ENCODE peak calls at places on chromosomes 1 and 21, in nine cellular contexts. One of them, this sample, is unnamed.

GRCh38 chr1:45722809-45723208 is 27.6 kb downstream of the IPP start:
- DNase-seq in mammary epithelial cell: no peak
- DNase-seq in heart right ventricle: no peak
- DNase-seq in WERI-Rb-1: no peak
- DNase-seq in epithelial cell of proximal tubule: no peak
- DNase-seq in dorsolateral prefrontal cortex: no peak
- DNase-seq in ascending aorta: no peak
- DNase-seq in transverse colon: no peak
- DNase-seq in AG04449: no peak
- DNase-seq in this sample: no peak

GRCh38 chr21:45794040-45794439 is 150.5 kb downstream of the PCBP3 start:
- DNase-seq in mammary epithelial cell: no peak
- DNase-seq in heart right ventricle: no peak
- DNase-seq in WERI-Rb-1: no peak
- DNase-seq in epithelial cell of proximal tubule: peak; percentile 2
- DNase-seq in dorsolateral prefrontal cortex: no peak
- DNase-seq in ascending aorta: no peak
- DNase-seq in transverse colon: no peak
- DNase-seq in AG04449: no peak
- DNase-seq in this sample: no peak

GRCh38 chr1:203593723-203594122 is 32.9 kb upstream of the ATP2B4 start:
- DNase-seq in mammary epithelial cell: peak; percentile 62
- DNase-seq in heart right ventricle: no peak
- DNase-seq in WERI-Rb-1: peak; percentile 85
- DNase-seq in epithelial cell of proximal tubule: no peak
- DNase-seq in dorsolateral prefrontal cortex: no peak
- DNase-seq in ascending aorta: no peak
- DNase-seq in transverse colon: peak; percentile 56
- DNase-seq in AG04449: no peak
- DNase-seq in this sample: no peak

GRCh38 chr1:27785763-27786162 is 12.7 kb downstream of the STX12 start:
- DNase-seq in mammary epithelial cell: peak; percentile 55
- DNase-seq in heart right ventricle: no peak
- DNase-seq in WERI-Rb-1: no peak
- DNase-seq in epithelial cell of proximal tubule: no peak
- DNase-seq in dorsolateral prefrontal cortex: no peak
- DNase-seq in ascending aorta: no peak
- DNase-seq in transverse colon: no peak
- DNase-seq in AG04449: no peak
- DNase-seq in this sample: no peak

GRCh38 chr1:32142446-32143301 is 34.8 kb downstream of the KPNA6 start:
- DNase-seq in mammary epithelial cell: peak; percentile 44
- DNase-seq in heart right ventricle: peak; percentile 71
- DNase-seq in WERI-Rb-1: no peak
- DNase-seq in epithelial cell of proximal tubule: no peak
- DNase-seq in dorsolateral prefrontal cortex: no peak
- DNase-seq in ascending aorta: peak; percentile 66
- DNase-seq in transverse colon: peak; percentile 18
- DNase-seq in AG04449: no peak
- DNase-seq in this sample: peak; percentile 88

GRCh38 chr1:5949074-5949760 is 43.0 kb downstream of the NPHP4 start:
- DNase-seq in mammary epithelial cell: no peak
- DNase-seq in heart right ventricle: no peak
- DNase-seq in WERI-Rb-1: peak; percentile 54
- DNase-seq in epithelial cell of proximal tubule: no peak
- DNase-seq in dorsolateral prefrontal cortex: no peak
- DNase-seq in ascending aorta: peak; percentile 46
- DNase-seq in transverse colon: no peak
- DNase-seq in AG04449: no peak
- DNase-seq in this sample: no peak

GRCh38 chr1:84165566-84165965 is 21.5 kb downstream of the PRKACB start:
- DNase-seq in mammary epithelial cell: no peak
- DNase-seq in heart right ventricle: no peak
- DNase-seq in WERI-Rb-1: no peak
- DNase-seq in epithelial cell of proximal tubule: no peak
- DNase-seq in dorsolateral prefrontal cortex: no peak
- DNase-seq in ascending aorta: no peak
- DNase-seq in transverse colon: no peak
- DNase-seq in AG04449: no peak
- DNase-seq in this sample: no peak

GRCh38 chr1:19646366-19646765 is 2.3 kb downstream of the NBL1 start:
- DNase-seq in mammary epithelial cell: peak; percentile 53
- DNase-seq in heart right ventricle: no peak
- DNase-seq in WERI-Rb-1: no peak
- DNase-seq in epithelial cell of proximal tubule: no peak
- DNase-seq in dorsolateral prefrontal cortex: no peak
- DNase-seq in ascending aorta: no peak
- DNase-seq in transverse colon: peak; percentile 89
- DNase-seq in AG04449: no peak
- DNase-seq in this sample: no peak

DNA sequence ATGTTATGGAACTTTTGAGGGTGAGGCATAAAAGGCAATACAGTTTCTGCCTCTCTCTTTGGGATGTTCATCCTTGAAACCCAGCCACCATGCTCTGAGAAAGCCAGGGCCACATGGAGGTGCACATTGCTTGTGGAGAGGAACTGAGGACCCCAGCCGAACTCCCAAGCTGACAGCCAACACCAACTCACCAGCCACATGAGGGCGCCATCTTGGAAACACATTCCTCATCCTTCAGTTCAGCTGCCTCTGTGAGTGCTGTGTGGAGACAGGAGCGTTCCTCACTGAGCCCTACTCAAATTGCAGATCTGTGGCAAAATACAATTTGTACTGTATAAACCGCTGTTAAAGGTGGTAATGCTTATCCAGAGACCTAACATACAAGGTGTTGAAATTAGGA is 137.5 kb downstream of the GABPA start:
- DNase-seq in mammary epithelial cell: no peak
- DNase-seq in heart right ventricle: no peak
- DNase-seq in WERI-Rb-1: peak; percentile 25
- DNase-seq in epithelial cell of proximal tubule: no peak
- DNase-seq in dorsolateral prefrontal cortex: no peak
- DNase-seq in ascending aorta: no peak
- DNase-seq in transverse colon: no peak
- DNase-seq in AG04449: no peak
- DNase-seq in this sample: no peak
- TF ChIP-seq CTCF in mammary epithelial cell: no peak
- TF ChIP-seq CTCF in heart right ventricle: no peak
- TF ChIP-seq CTCF in WERI-Rb-1: peak; percentile 56
- TF ChIP-seq CTCF in epithelial cell of proximal tubule: peak; percentile 34
- TF ChIP-seq CTCF in dorsolateral prefrontal cortex: no peak
- TF ChIP-seq CTCF in ascending aorta: no peak
- TF ChIP-seq CTCF in transverse colon: no peak
- TF ChIP-seq CTCF in AG04449: no peak
- TF ChIP-seq CTCF in this sample: no peak

DNA sequence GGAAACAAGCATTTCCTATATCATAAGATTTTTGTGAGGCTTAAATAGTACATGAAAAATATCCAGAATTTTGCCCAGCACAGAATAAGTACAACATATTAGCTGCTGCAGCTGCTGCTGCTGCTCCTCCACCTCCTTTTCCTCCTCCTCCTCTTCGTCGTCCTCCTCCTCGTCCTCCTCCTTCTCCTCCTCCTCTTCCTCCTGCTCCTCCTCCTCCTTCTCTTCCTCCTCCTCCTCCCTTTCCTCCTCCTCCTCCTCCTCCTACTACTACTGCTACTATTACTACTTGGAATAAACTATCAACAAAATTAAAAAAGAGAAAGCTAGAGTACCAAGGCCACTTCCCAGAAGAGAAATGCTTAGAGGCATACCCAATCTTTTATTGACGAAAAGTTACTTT is 7.3 kb downstream of the DENND1B start:
- DNase-seq in mammary epithelial cell: no peak
- DNase-seq in heart right ventricle: no peak
- DNase-seq in WERI-Rb-1: no peak
- DNase-seq in epithelial cell of proximal tubule: no peak
- DNase-seq in dorsolateral prefrontal cortex: no peak
- DNase-seq in ascending aorta: no peak
- DNase-seq in transverse colon: no peak
- DNase-seq in AG04449: no peak
- DNase-seq in this sample: no peak
- TF ChIP-seq CTCF in mammary epithelial cell: no peak
- TF ChIP-seq CTCF in heart right ventricle: no peak
- TF ChIP-seq CTCF in WERI-Rb-1: no peak
- TF ChIP-seq CTCF in epithelial cell of proximal tubule: no peak
- TF ChIP-seq CTCF in dorsolateral prefrontal cortex: no peak
- TF ChIP-seq CTCF in ascending aorta: no peak
- TF ChIP-seq CTCF in transverse colon: no peak
- TF ChIP-seq CTCF in AG04449: no peak
- TF ChIP-seq CTCF in this sample: no peak

GRCh38 chr1:6988796-6989195 is 203.5 kb downstream of the CAMTA1 start:
- DNase-seq in mammary epithelial cell: no peak
- DNase-seq in heart right ventricle: no peak
- DNase-seq in WERI-Rb-1: no peak
- DNase-seq in epithelial cell of proximal tubule: no peak
- DNase-seq in dorsolateral prefrontal cortex: no peak
- DNase-seq in ascending aorta: no peak
- DNase-seq in transverse colon: no peak
- DNase-seq in AG04449: no peak
- DNase-seq in this sample: no peak

GRCh38 chr1:6986281-6986680 is 201.0 kb downstream of the CAMTA1 start:
- DNase-seq in mammary epithelial cell: no peak
- DNase-seq in heart right ventricle: no peak
- DNase-seq in WERI-Rb-1: no peak
- DNase-seq in epithelial cell of proximal tubule: no peak
- DNase-seq in dorsolateral prefrontal cortex: no peak
- DNase-seq in ascending aorta: no peak
- DNase-seq in transverse colon: no peak
- DNase-seq in AG04449: no peak
- DNase-seq in this sample: no peak

GRCh38 chr1:6985528-6986276 is 200.4 kb downstream of the CAMTA1 start:
- DNase-seq in mammary epithelial cell: no peak
- DNase-seq in heart right ventricle: no peak
- DNase-seq in WERI-Rb-1: no peak
- DNase-seq in epithelial cell of proximal tubule: no peak
- DNase-seq in dorsolateral prefrontal cortex: no peak
- DNase-seq in ascending aorta: peak; percentile 30
- DNase-seq in transverse colon: no peak
- DNase-seq in AG04449: no peak
- DNase-seq in this sample: no peak

GRCh38 chr1:6989506-6990159 is 204.4 kb downstream of the CAMTA1 start:
- DNase-seq in mammary epithelial cell: no peak
- DNase-seq in heart right ventricle: no peak
- DNase-seq in WERI-Rb-1: no peak
- DNase-seq in epithelial cell of proximal tubule: no peak
- DNase-seq in dorsolateral prefrontal cortex: no peak
- DNase-seq in ascending aorta: no peak
- DNase-seq in transverse colon: no peak
- DNase-seq in AG04449: no peak
- DNase-seq in this sample: no peak

DNA sequence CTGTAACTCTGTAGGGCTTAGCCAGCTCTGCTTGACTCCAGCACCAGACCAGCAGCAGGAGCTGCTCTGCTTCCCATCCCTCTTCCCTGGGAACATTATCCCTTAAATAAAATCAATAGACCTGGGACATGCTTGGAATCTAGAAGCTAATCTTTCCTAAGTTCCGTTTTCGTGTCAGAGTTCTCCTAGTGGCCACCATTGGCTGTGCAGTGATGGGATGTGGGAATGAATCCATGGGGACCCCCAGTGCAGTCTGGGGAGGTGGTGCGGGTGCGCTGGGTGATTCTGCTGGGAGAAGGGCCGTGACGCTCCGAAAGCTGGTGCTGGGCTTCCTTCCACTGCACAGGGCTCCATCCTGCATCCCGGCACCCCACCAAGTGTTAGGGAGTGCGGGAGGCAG is 202.7 kb downstream of the CAMTA1 start:
- DNase-seq in mammary epithelial cell: no peak
- DNase-seq in heart right ventricle: no peak
- DNase-seq in WERI-Rb-1: peak; percentile 22
- DNase-seq in epithelial cell of proximal tubule: no peak
- DNase-seq in dorsolateral prefrontal cortex: no peak
- DNase-seq in ascending aorta: peak; percentile 37
- DNase-seq in transverse colon: no peak
- DNase-seq in AG04449: no peak
- DNase-seq in this sample: no peak
- TF ChIP-seq CTCF in mammary epithelial cell: no peak
- TF ChIP-seq CTCF in heart right ventricle: no peak
- TF ChIP-seq CTCF in WERI-Rb-1: peak; percentile 48
- TF ChIP-seq CTCF in epithelial cell of proximal tubule: no peak
- TF ChIP-seq CTCF in dorsolateral prefrontal cortex: no peak
- TF ChIP-seq CTCF in ascending aorta: no peak
- TF ChIP-seq CTCF in transverse colon: no peak
- TF ChIP-seq CTCF in AG04449: no peak
- TF ChIP-seq CTCF in this sample: no peak

GRCh38 chr1:29415861-29416260 is 179.5 kb downstream of the PTPRU start:
- DNase-seq in mammary epithelial cell: no peak
- DNase-seq in heart right ventricle: no peak
- DNase-seq in WERI-Rb-1: no peak
- DNase-seq in epithelial cell of proximal tubule: no peak
- DNase-seq in dorsolateral prefrontal cortex: no peak
- DNase-seq in ascending aorta: no peak
- DNase-seq in transverse colon: no peak
- DNase-seq in AG04449: no peak
- DNase-seq in this sample: no peak

GRCh38 chr1:29413661-29414060 is 177.3 kb downstream of the PTPRU start:
- DNase-seq in mammary epithelial cell: no peak
- DNase-seq in heart right ventricle: no peak
- DNase-seq in WERI-Rb-1: no peak
- DNase-seq in epithelial cell of proximal tubule: no peak
- DNase-seq in dorsolateral prefrontal cortex: no peak
- DNase-seq in ascending aorta: no peak
- DNase-seq in transverse colon: no peak
- DNase-seq in AG04449: no peak
- DNase-seq in this sample: no peak

GRCh38 chr1:29416267-29416666 is 179.9 kb downstream of the PTPRU start:
- DNase-seq in mammary epithelial cell: no peak
- DNase-seq in heart right ventricle: no peak
- DNase-seq in WERI-Rb-1: no peak
- DNase-seq in epithelial cell of proximal tubule: no peak
- DNase-seq in dorsolateral prefrontal cortex: no peak
- DNase-seq in ascending aorta: peak; percentile 22
- DNase-seq in transverse colon: no peak
- DNase-seq in AG04449: no peak
- DNase-seq in this sample: no peak

GRCh38 chr1:29414091-29414490 is 177.8 kb downstream of the PTPRU start:
- DNase-seq in mammary epithelial cell: no peak
- DNase-seq in heart right ventricle: no peak
- DNase-seq in WERI-Rb-1: no peak
- DNase-seq in epithelial cell of proximal tubule: no peak
- DNase-seq in dorsolateral prefrontal cortex: no peak
- DNase-seq in ascending aorta: no peak
- DNase-seq in transverse colon: no peak
- DNase-seq in AG04449: no peak
- DNase-seq in this sample: no peak

DNA sequence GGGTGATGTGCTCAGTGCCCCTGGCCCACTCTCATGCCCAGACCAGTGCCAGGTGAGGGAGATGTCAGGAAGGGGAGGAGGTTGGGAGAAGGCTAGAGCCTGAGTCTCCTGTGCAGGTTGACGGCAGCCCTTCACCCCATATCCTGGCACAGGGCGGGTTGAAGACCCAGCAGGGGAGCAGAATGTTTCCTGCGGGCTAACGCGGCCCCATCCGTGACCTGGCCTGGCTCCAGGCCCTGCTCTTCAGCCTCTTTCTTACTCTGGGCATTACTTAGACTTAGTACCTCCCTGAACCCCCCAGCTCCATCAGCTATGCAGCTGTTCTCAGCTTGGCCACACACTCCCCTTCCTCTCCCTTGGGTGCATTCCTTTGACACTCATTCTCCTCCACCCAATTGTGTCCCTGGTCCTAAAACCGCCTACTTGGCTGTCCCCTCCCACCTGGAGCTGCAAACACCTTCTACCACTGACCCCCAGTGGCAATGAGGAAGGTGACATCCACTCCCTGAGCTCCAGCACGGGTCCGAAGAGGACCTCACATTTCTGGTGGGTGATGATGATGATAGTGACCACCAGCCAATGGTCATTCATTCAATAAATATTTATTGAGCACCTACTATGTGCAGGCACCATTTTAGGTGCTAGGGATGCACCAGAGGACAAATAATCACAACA is 179.0 kb downstream of the PTPRU start:
- DNase-seq in mammary epithelial cell: peak; percentile 27
- DNase-seq in heart right ventricle: no peak
- DNase-seq in WERI-Rb-1: peak; percentile 74
- DNase-seq in epithelial cell of proximal tubule: no peak
- DNase-seq in dorsolateral prefrontal cortex: no peak
- DNase-seq in ascending aorta: no peak
- DNase-seq in transverse colon: no peak
- DNase-seq in AG04449: no peak
- DNase-seq in this sample: no peak
- TF ChIP-seq CTCF in mammary epithelial cell: peak; percentile 13
- TF ChIP-seq CTCF in heart right ventricle: no peak
- TF ChIP-seq CTCF in WERI-Rb-1: peak; percentile 70
- TF ChIP-seq CTCF in epithelial cell of proximal tubule: peak; percentile 19
- TF ChIP-seq CTCF in dorsolateral prefrontal cortex: no peak
- TF ChIP-seq CTCF in ascending aorta: no peak
- TF ChIP-seq CTCF in transverse colon: no peak
- TF ChIP-seq CTCF in AG04449: peak; percentile 7
- TF ChIP-seq CTCF in this sample: no peak